ENCODE peak calls at places on chromosomes 7 and 10, in four cellular contexts. R, I, K and J are unnamed samples.

GRCh38 chr10:47190802-47191450 is 109.1 kb upstream of the GDF10 start:
- DNase-seq in R (no peak), I (no peak), K (no peak), J (no peak)

GRCh38 chr7:2680792-2681490 is 7.1 kb upstream of the AMZ1 start:
- DNase-seq in R (peak), I (peak), K (peak), J (no peak)

GRCh38 chr7:140209866-140210609 is 33.3 kb upstream of the KDM7A start:
- DNase-seq in R (no peak), I (no peak), K (peak), J (no peak)

GRCh38 chr7:51680594-51681409 is 364.2 kb upstream of the COBL start:
- DNase-seq in R (no peak), I (no peak), K (no peak), J (no peak)

GRCh38 chr7:135905355-135905754 is 71.8 kb downstream of the MTPN start:
- DNase-seq in R (no peak), I (no peak), K (no peak), J (no peak)

GRCh38 chr10:80046629-80047441 is 31.6 kb upstream of the TMEM254 start:
- DNase-seq in R (peak), I (no peak), K (peak), J (no peak)

GRCh38 chr7:27237735-27238334 is 4.8 kb upstream of the EVX1 start:
- DNase-seq in R (no peak), I (no peak), K (peak), J (no peak)

GRCh38 chr7:36018816-36019484 is 134.1 kb upstream of the EEPD1 start:
- DNase-seq in R (no peak), I (no peak), K (no peak), J (no peak)

GRCh38 chr10:73379064-73379748 is 20.5 kb upstream of the CFAP70 start:
- DNase-seq in R (no peak), I (no peak), K (no peak), J (no peak)

GRCh38 chr7:20906791-20907190 is 120.1 kb upstream of the SP8 start:
- DNase-seq in R (no peak), I (no peak), K (no peak), J (no peak)

GRCh38 chr10:102195301-102195870 is 30.7 kb upstream of the ELOVL3 start:
- DNase-seq in R (no peak), I (no peak), K (no peak), J (no peak)

GRCh38 chr10:24947304-24948097 is 4.9 kb downstream of the PRTFDC1 start:
- DNase-seq in R (no peak), I (no peak), K (no peak), J (no peak)